ENCODE peak calls at places on chromosomes 5 and 9, in seven cellular contexts. T is PC-3, V is body of pancreas, R is neuronal stem cell, I is mammary epithelial cell, L is HCT116, Z is lung. G is an unnamed sample. For H3K4me1, the result is how much of the 10 kb centered on the place peaks cover.

GRCh38 chr9:71890042-71890680 is 20.8 kb downstream of the ABHD17B start:
- DNase-seq in T (no peak), V (no peak), R (no peak), I (no peak), L (no peak), Z (no peak), G (no peak)

GRCh38 chr9:2837915-2838314 is 6.0 kb downstream of the PUM3 start:
- DNase-seq in T (no peak), V (no peak), R (no peak), I (no peak), L (no peak), Z (no peak), G (no peak)

GRCh38 chr5:60541980-60542379 is 158.0 kb downstream of the DEPDC1B start:
- DNase-seq in T (no peak), V (peak), R (no peak), I (peak), L (no peak), Z (no peak), G (no peak)

GRCh38 chr5:111572561-111572960 is 60.2 kb upstream of the STARD4 start:
- DNase-seq in T (no peak), V (no peak), R (no peak), I (no peak), L (no peak), Z (no peak), G (no peak)

GRCh38 chr9:88574993-88575392 is 40.0 kb downstream of the NXNL2 start:
- DNase-seq in T (no peak), V (no peak), R (no peak), I (peak), L (no peak), Z (no peak), G (no peak)

GRCh38 chr5:68484307-68485068 is 268.9 kb downstream of the PIK3R1 start:
- DNase-seq in T (no peak), V (no peak), R (no peak), I (peak), L (no peak), Z (no peak), G (no peak)

GRCh38 chr9:5511935-5512580 is 1.7 kb downstream of the PDCD1LG2 start:
- DNase-seq in T (no peak), V (no peak), R (no peak), I (peak), L (no peak), Z (no peak), G (no peak)

GRCh38 chr5:143729334-143729946 is 82.5 kb upstream of the HMHB1 start:
- DNase-seq in T (no peak), V (no peak), R (no peak), I (no peak), L (no peak), Z (no peak), G (no peak)

GRCh38 chr5:43037929-43038510 is 2.1 kb downstream of the ANXA2R start:
- DNase-seq in T (peak), V (no peak), R (no peak), I (peak), L (no peak), Z (no peak), G (no peak)

GRCh38 chr9:33445389-33445881 is 2.0 kb downstream of the AQP3 start:
- DNase-seq in T (peak), V (peak), R (no peak), I (no peak), L (no peak), Z (peak), G (no peak)

GRCh38 chr5:72464071-72464470 is 43.1 kb downstream of the ZNF366 start:
- DNase-seq in T (no peak), V (no peak), R (no peak), I (no peak), L (no peak), Z (no peak), G (no peak)

GRCh38 chr9:135830496-135830895 is 76.8 kb downstream of the CAMSAP1 start:
- DNase-seq in T (no peak), V (no peak), R (no peak), I (no peak), L (no peak), Z (no peak), G (no peak)

GRCh38 chr9:112532427-112532826 is 45.8 kb downstream of the KIAA1958 start:
- DNase-seq in T (no peak), V (peak), R (no peak), I (no peak), L (no peak), Z (peak), G (no peak)

GRCh38 chr5:134523543-134524136 is 1.8 kb upstream of the JADE2 start:
- DNase-seq in T (no peak), V (no peak), R (no peak), I (no peak), L (no peak), Z (no peak), G (no peak)

GRCh38 chr5:159052282-159053011 is 47.3 kb downstream of the EBF1 start:
- DNase-seq in T (no peak), V (no peak), R (no peak), I (no peak), L (no peak), Z (no peak), G (no peak)

GRCh38 chr9:70609542-70610286 is 195.3 kb upstream of the KLF9 start:
- DNase-seq in T (peak), V (peak), R (no peak), I (peak), L (no peak), Z (no peak), G (no peak)

GRCh38 chr9:131609116-131609830 is 64.0 kb downstream of the PRRT1B start:
- DNase-seq in T (no peak), V (peak), R (no peak), I (peak), L (no peak), Z (no peak), G (no peak)

GRCh38 chr9:83583151-83584014 is 39.6 kb upstream of the IDNK start:
- DNase-seq in T (peak), V (peak), R (peak), I (peak), L (peak), Z (peak), G (no peak)

GRCh38 chr9:77663754-77664153 is 15.6 kb upstream of the GNA14 start:
- DNase-seq in T (peak), V (peak), R (no peak), I (peak), L (no peak), Z (peak), G (no peak)

GRCh38 chr5:171450423-171451246 is 31.2 kb downstream of the FGF18 start:
- DNase-seq in T (no peak), V (peak), R (peak), I (peak), L (no peak), Z (peak), G (no peak)

GRCh38 chr9:35342221-35342620 is 147.7 kb upstream of the RUSC2 start:
- DNase-seq in T (no peak), V (no peak), R (no peak), I (no peak), L (no peak), Z (no peak), G (no peak)

GRCh38 chr5:98106116-98107088 is 667.1 kb upstream of the RGMB start:
- DNase-seq in T (no peak), V (no peak), R (no peak), I (no peak), L (no peak), Z (no peak), G (no peak)

GRCh38 chr9:107174441-107174840 is 108.6 kb upstream of the RAD23B start:
- DNase-seq in T (no peak), V (no peak), R (no peak), I (no peak), L (no peak), Z (no peak), G (no peak)

GRCh38 chr5:65762234-65762633 is 40.2 kb downstream of the NLN start:
- DNase-seq in T (peak), V (no peak), R (no peak), I (peak), L (no peak), Z (no peak), G (no peak)

GRCh38 chr5:77157732-77158532 is 52.5 kb upstream of the PDE8B start:
- DNase-seq in T (no peak), V (no peak), R (no peak), I (no peak), L (no peak), Z (no peak), G (no peak)

GRCh38 chr5:102222772-102223171 is 73.3 kb downstream of the SLCO4C1 start:
- DNase-seq in T (peak), V (no peak), R (no peak), I (no peak), L (no peak), Z (no peak), G (no peak)

GRCh38 chr5:150235548-150235895 is 45.7 kb downstream of the SLC6A7 start:
- DNase-seq in T (no peak), V (no peak), R (no peak), I (no peak), L (no peak), Z (no peak), G (no peak)

DNA sequence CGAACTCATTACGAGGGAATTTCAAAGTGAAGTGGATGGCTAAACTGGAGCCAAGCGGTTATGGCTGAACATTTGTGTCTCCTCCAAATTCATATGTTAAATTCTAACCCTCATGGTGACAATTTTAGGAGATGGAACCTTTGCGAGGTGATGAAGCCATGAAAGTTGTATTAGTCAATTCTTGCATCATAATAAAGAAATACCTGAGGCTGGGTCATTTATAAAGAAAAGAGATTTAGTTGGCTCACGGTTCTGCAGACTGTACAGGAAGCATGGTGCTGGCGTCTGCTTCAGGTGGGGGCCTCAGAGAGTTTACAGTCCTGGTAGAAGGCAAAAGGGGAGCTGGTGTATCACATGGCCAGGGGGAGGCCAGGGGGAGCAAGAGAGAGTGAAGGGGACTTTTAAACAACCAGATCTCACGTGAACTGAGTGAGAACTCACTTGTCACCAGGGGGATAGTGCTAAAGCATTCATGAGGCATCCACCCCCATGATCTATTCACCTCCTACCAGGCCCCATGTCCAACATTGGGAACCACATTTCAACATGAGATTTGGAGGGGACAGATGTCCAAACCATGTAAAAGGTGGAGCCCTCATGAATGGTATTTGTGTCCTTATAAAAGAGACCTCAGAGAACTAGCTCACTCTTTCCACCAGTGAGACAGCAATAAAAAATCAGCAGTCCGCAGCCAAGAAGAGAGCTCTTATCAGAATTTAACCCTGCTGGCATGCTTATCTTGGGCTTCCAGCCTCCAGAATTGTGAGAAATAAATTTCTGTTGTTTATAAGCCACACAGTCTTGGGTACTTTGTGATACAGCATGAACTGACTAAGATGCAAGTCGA is 143.4 kb downstream of the MTRR start:
- DNase-seq in T (no peak), V (no peak), R (no peak), I (no peak), L (no peak), Z (no peak), G (no peak)
- H3K4me3 ChIP-seq in T (no peak), V (no peak), R (no peak), I (no peak), L (no peak), Z (no peak), G (no peak)

GRCh38 chr9:129558551-129559505 is 62.1 kb downstream of the C9orf50 start:
- DNase-seq in T (no peak), V (peak), R (no peak), I (no peak), L (no peak), Z (no peak), G (no peak)

GRCh38 chr9:129558063-129558550 is 62.8 kb downstream of the C9orf50 start:
- DNase-seq in T (no peak), V (no peak), R (no peak), I (no peak), L (no peak), Z (no peak), G (no peak)

GRCh38 chr9:129560849-129561248 is 60.1 kb downstream of the C9orf50 start:
- DNase-seq in T (no peak), V (no peak), R (no peak), I (no peak), L (no peak), Z (no peak), G (no peak)

GRCh38 chr9:129557192-129558036 is 63.5 kb downstream of the C9orf50 start:
- DNase-seq in T (no peak), V (peak), R (peak), I (no peak), L (peak), Z (no peak), G (no peak)

GRCh38 chr9:129559506-129559881 is 61.4 kb downstream of the C9orf50 start:
- DNase-seq in T (no peak), V (no peak), R (no peak), I (no peak), L (no peak), Z (no peak), G (no peak)
- H3K4me1 ChIP-seq in T (under half), V (under half), R (under half), I (under half), L (half or more), Z (under half), G (under half)

GRCh38 chr9:1049641-1050040 is 516 bp upstream of the DMRT2 start:
- DNase-seq in T (no peak), V (no peak), R (no peak), I (no peak), L (no peak), Z (no peak), G (no peak)
- H3K4me3 ChIP-seq in T (no peak), V (no peak), R (no peak), I (no peak), L (no peak), Z (no peak), G (no peak)

GRCh38 chr9:127214421-127215265 is 49.9 kb upstream of the GARNL3 start:
- DNase-seq in T (peak), V (peak), R (peak), I (peak), L (peak), Z (peak), G (peak)

GRCh38 chr9:127210851-127211730 is 53.5 kb upstream of the GARNL3 start:
- DNase-seq in T (no peak), V (no peak), R (no peak), I (no peak), L (no peak), Z (no peak), G (no peak)

GRCh38 chr9:127213859-127214258 is 50.7 kb upstream of the GARNL3 start:
- DNase-seq in T (no peak), V (no peak), R (no peak), I (no peak), L (no peak), Z (no peak), G (no peak)

GRCh38 chr9:127211983-127212382 is 52.6 kb upstream of the GARNL3 start:
- DNase-seq in T (no peak), V (no peak), R (no peak), I (no peak), L (no peak), Z (no peak), G (no peak)

DNA sequence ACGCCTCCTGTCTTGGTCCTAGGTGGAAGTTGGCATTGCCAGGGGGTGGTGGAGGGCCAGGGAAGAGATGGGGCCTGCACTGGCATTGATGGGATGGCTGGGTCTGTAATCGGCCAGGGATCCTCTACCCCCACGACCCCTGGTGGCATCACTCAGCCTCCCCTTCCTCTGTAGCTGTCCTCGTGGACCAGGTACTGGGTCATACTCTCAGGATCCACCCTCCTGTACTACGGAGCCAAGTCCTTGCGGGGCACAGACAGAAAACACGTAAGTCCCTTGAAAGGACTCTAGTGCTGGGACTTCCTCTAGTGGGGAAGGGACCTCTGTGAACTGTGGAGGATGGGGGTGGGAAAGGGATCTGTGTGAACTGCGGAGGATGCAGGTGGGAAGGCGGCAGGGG is 52.1 kb upstream of the GARNL3 start:
- DNase-seq in T (no peak), V (no peak), R (no peak), I (no peak), L (no peak), Z (no peak), G (no peak)
- H3K4me1 ChIP-seq in T (under half), V (under half), R (under half), I (under half), L (under half), Z (under half), G (under half)

GRCh38 chr9:92385953-92386352 is 18.4 kb downstream of the OGN start:
- DNase-seq in T (peak), V (no peak), R (no peak), I (peak), L (peak), Z (no peak), G (no peak)
- H3K4me3 ChIP-seq in T (no peak), V (no peak), R (no peak), I (no peak), L (no peak), Z (no peak), G (no peak)

GRCh38 chr9:98995971-98996504 is 52.3 kb downstream of the COL15A1 start:
- DNase-seq in T (no peak), V (no peak), R (no peak), I (no peak), L (no peak), Z (no peak), G (no peak)
- H3K4me1 ChIP-seq in T (under half), V (under half), R (under half), I (under half), L (under half), Z (under half), G (under half)

GRCh38 chr9:23822331-23823169 is 3.5 kb downstream of the ELAVL2 start:
- DNase-seq in T (no peak), V (no peak), R (no peak), I (no peak), L (no peak), Z (no peak), G (no peak)

GRCh38 chr9:23824241-23825142 is 1.5 kb downstream of the ELAVL2 start:
- DNase-seq in T (peak), V (no peak), R (no peak), I (peak), L (no peak), Z (no peak), G (no peak)

GRCh38 chr9:23821400-23822181 is 4.4 kb downstream of the ELAVL2 start:
- DNase-seq in T (peak), V (no peak), R (peak), I (peak), L (no peak), Z (no peak), G (no peak)

GRCh38 chr9:23819403-23819802 is 6.6 kb downstream of the ELAVL2 start:
- DNase-seq in T (no peak), V (no peak), R (no peak), I (no peak), L (no peak), Z (no peak), G (no peak)

GRCh38 chr9:23820731-23821399 is 5.2 kb downstream of the ELAVL2 start:
- DNase-seq in T (peak), V (no peak), R (no peak), I (no peak), L (no peak), Z (no peak), G (no peak)
- H3K4me3 ChIP-seq in T (peak), V (no peak), R (peak), I (peak), L (no peak), Z (peak), G (peak)

DNA sequence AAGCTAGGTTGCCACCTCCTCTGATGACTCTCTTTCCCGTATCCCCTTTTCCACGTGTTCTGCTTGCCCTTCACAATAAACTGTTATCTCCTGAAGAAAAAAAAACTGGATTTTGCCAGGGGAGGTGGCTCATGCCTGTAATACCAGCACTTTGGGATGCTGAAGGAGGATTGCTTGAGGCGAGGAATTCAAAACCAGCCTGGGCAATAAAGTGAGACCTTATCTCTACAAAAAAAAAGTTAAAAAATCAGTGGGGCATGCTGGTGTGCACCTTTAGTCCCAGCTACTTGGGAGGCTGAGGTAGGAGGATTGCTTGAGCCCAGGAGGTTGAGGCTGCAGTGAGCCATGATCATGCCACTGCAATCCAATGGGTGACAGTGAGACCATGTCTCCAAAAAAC is 81.7 kb upstream of the IL6ST start:
- DNase-seq in T (no peak), V (no peak), R (no peak), I (no peak), L (no peak), Z (no peak), G (no peak)
- H3K4me1 ChIP-seq in T (under half), V (under half), R (under half), I (under half), L (under half), Z (under half), G (under half)

GRCh38 chr5:176658817-176659216 is 11.5 kb downstream of the TSPAN17 start:
- DNase-seq in T (no peak), V (peak), R (no peak), I (no peak), L (no peak), Z (no peak), G (peak)
- H3K4me3 ChIP-seq in T (no peak), V (no peak), R (no peak), I (no peak), L (no peak), Z (no peak), G (no peak)

G was measured in spleen.